ENCODE peak calls at places on chromosome 1, in six cellular contexts. G, T, V, F, Z and U are unnamed samples.

GRCh38 chr1:45510036-45510971 is 10.2 kb downstream of the MMACHC start:
- DNase-seq in G (no peak), T (no peak), V (no peak), F (no peak), Z (no peak), U (no peak)

GRCh38 chr1:233723387-233723786 is 109.5 kb downstream of the KCNK1 start:
- DNase-seq in G (no peak), T (no peak), V (no peak), F (no peak), Z (no peak), U (no peak)

GRCh38 chr1:87683557-87683956 is 354.9 kb downstream of the LMO4 start:
- DNase-seq in G (no peak), T (no peak), V (no peak), F (no peak), Z (no peak), U (no peak)

GRCh38 chr1:9449106-9449627 is 90.1 kb upstream of the SLC25A33 start:
- DNase-seq in G (no peak), T (no peak), V (no peak), F (peak; percentile 38), Z (no peak), U (peak; percentile 41)

GRCh38 chr1:206808615-206809014 is 36.3 kb upstream of the IL10 start:
- DNase-seq in G (peak; percentile 11), T (no peak), V (no peak), F (peak; percentile 13), Z (peak; percentile 54), U (no peak)

GRCh38 chr1:187471555-187471954 is 642.8 kb downstream of the PLA2G4A start:
- DNase-seq in G (no peak), T (no peak), V (no peak), F (no peak), Z (no peak), U (no peak)

GRCh38 chr1:11031624-11032262 is 15.3 kb downstream of the MASP2 start:
- DNase-seq in G (no peak), T (no peak), V (no peak), F (no peak), Z (no peak), U (no peak)

GRCh38 chr1:227125929-227126545 is 185.9 kb downstream of the COQ8A start:
- DNase-seq in G (no peak), T (no peak), V (no peak), F (no peak), Z (peak; percentile 44), U (no peak)

GRCh38 chr1:30816211-30817082 is 58.9 kb upstream of the LAPTM5 start:
- DNase-seq in G (peak; percentile 42), T (no peak), V (peak; percentile 89), F (peak; percentile 71), Z (peak; percentile 91), U (peak; percentile 28)

GRCh38 chr1:3139871-3140837 is 71.2 kb downstream of the PRDM16 start:
- DNase-seq in G (no peak), T (no peak), V (no peak), F (no peak), Z (no peak), U (no peak)
- TF ChIP-seq CTCF in G (peak; percentile 14), T (no peak), V (no peak), F (no peak), Z (no peak), U (no peak)

DNA sequence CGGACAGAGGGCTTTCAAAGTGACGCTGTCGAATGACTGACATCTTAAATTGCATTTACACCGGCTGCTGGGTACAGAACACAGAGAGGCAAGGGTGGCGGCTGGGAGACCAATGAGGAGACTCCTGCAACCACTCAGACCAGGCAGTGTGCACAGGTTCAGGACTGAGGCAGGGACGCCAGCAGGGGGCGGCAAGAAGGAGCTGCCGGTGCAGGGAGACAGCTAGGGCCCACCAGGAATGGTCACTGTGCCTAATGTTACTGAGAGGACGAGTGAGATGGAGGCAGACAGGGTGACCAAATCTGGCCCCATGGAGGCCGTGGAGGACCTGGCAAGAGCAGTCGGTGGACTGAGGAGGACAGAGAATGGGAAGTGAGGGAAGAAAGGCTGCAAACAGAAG is 23.5 kb downstream of the GLIS1 start:
- DNase-seq in G (peak; percentile 40), T (no peak), V (peak; percentile 86), F (peak; percentile 32), Z (peak; percentile 85), U (no peak)
- TF ChIP-seq CTCF in G (peak; percentile 72), T (no peak), V (peak; percentile 58), F (peak; percentile 89), Z (peak; percentile 74), U (no peak)

GRCh38 chr1:8324176-8324810 is 6.4 kb downstream of the SLC45A1 start:
- DNase-seq in G (no peak), T (no peak), V (no peak), F (no peak), Z (no peak), U (no peak)
- TF ChIP-seq CTCF in G (no peak), T (no peak), V (no peak), F (no peak), Z (no peak), U (no peak)

DNA sequence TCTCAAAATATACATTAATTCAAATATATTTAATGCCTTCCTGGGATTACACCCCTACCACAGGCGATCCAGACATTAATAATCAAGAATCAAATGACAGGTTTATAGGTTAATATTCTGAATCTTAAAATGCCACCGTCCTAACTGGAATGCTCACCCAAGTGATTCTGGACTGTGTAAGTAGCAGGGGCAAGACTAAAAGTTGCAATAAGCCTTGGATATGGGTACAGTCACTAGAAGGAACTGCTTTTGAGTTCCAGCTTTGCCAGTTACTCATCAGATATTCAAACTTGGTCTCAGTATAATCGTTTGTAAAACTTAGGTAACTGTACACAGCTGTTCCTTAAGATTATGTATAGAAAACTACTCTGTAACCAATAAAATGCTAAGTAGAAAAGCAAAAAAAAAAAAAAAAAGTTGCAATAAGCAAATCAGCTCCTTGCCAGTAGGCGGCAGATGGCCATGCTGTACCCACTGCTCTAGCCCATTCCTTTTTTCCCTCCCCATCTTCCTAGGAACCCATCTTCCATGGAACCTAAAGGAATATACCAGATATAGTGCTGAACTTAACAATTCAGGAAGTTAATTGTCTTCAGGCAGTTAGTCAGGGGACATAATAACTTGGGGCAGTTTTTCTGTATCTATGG is 10.5 kb downstream of the RO60 start:
- DNase-seq in G (no peak), T (no peak), V (peak; percentile 19), F (no peak), Z (peak; percentile 46), U (no peak)
- TF ChIP-seq CTCF in G (peak; percentile 41), T (no peak), V (no peak), F (peak; percentile 67), Z (peak; percentile 72), U (no peak)

GRCh38 chr1:14778882-14779594 is 180.6 kb downstream of the KAZN start:
- DNase-seq in G (peak; percentile 42), T (peak; percentile 58), V (peak; percentile 77), F (peak; percentile 12), Z (peak; percentile 83), U (peak; percentile 18)
- TF ChIP-seq CTCF in G (peak; percentile 81), T (peak; percentile 76), V (peak; percentile 91), F (peak; percentile 73), Z (peak; percentile 94), U (no peak)